ENCODE peak calls at places on chromosomes 4 and X, in five cellular contexts. Q is neural progenitor cell, N is left lung, X is A549, P is heart right ventricle. T is an unnamed sample.

GRCh38 chr4:146453192-146453591 is 68.5 kb downstream of the SLC10A7 start:
- DNase-seq in Q (no peak), N (no peak), X (no peak), P (no peak), T (no peak)

GRCh38 chr4:36138221-36138620 is 106.1 kb downstream of the ARAP2 start:
- DNase-seq in Q (no peak), N (no peak), X (no peak), P (no peak), T (no peak)

GRCh38 chr4:8136972-8137710 is 21.5 kb downstream of the ABLIM2 start:
- DNase-seq in Q (no peak), N (peak), X (no peak), P (no peak), T (peak)

GRCh38 chr4:24867766-24868296 is 45.0 kb downstream of the CCDC149 start:
- DNase-seq in Q (no peak), N (no peak), X (no peak), P (no peak), T (no peak)

GRCh38 chr4:169103966-169104412 is 93.9 kb upstream of the CBR4 start:
- DNase-seq in Q (peak), N (no peak), X (no peak), P (no peak), T (no peak)

GRCh38 chrX:72569786-72570185 is 2.9 kb downstream of the HDAC8 start:
- DNase-seq in Q (no peak), N (no peak), X (peak), P (no peak), T (no peak)

GRCh38 chr4:109359040-109359646 is 56.7 kb upstream of the COL25A1 start:
- DNase-seq in Q (no peak), N (no peak), X (no peak), P (no peak), T (no peak)

GRCh38 chrX:135489542-135489941 is 30.9 kb upstream of the INTS6L start:
- DNase-seq in Q (no peak), N (no peak), X (no peak), P (no peak), T (no peak)

GRCh38 chr4:158411180-158411721 is 110.4 kb upstream of the RXFP1 start:
- DNase-seq in Q (no peak), N (no peak), X (no peak), P (no peak), T (no peak)

GRCh38 chrX:14497184-14497666 is 32.1 kb upstream of the GLRA2 start:
- DNase-seq in Q (no peak), N (no peak), X (no peak), P (no peak), T (no peak)

DNA sequence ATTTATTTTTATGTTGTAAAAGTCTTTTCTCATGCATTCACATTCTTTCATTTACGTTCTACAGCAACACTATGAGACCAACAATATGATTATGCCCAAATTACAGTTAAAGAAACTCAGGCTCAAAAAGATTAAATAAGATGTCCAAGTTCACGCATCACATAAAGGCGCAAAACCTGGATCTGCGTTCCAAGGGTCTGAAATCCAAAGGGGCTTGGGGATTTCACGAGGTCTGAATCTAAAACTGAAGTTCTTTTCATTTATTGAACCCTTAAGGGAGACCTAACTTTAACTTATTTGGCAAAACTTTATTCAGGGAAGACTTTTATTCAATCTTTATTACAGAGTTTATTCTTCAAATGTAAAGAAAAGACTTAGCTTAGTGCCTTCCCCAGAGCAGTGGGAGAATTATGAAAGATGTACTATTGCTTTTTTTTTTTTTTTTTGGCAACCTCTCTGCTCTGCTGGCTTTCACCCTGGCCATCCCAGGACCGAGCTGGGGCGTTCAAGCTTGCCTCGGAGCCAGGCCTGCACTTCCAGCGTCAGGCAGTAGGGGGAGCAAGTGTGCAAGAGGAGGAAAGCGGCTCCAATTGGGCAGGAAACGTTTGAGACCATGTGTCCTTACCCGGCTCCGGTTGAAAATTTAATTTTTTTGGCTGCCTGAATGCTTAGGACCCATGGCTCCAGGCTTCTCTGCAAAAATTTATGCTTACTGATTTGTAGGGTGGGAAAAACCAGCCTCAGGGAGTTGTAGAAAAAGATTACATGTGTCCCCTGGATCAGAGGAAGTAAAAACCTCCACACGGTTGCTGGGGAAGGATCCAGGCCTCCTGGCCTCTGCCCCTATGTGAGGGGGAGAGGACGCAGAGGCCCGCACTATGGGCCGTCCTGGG is 344.3 kb upstream of the KLF3 start:
- DNase-seq in Q (peak), N (peak), X (peak), P (peak), T (peak)
- H3K4me3 ChIP-seq in Q (no peak), N (no peak), X (no peak), P (peak), T (peak)

GRCh38 chrX:3403748-3404147 is 57.3 kb upstream of the MXRA5 start:
- DNase-seq in Q (no peak), N (no peak), X (no peak), P (no peak), T (no peak)

DNA sequence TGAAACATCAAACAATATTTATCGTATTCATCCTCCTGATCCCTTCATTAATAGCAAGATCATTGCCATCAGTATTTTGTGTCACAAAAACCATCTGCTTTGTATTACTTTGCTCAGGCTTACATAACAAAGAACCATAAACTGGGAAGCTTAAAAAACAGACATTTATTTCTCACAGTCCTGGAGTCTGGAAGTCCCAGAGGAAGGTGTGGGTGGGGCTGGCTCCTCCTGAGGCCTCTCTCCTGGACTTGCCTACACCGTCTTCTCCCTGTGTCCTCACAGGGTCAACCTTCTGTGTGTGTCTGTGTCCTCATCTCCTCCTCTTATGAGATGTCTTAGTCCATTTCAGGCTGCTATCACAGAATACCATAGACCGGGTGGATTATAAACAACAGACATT is 61.3 kb upstream of the MXRA5 start:
- DNase-seq in Q (no peak), N (no peak), X (no peak), P (peak), T (no peak)
- TF ChIP-seq CTCF in Q (no peak), N (no peak), X (no peak), P (no peak), T (no peak)

DNA sequence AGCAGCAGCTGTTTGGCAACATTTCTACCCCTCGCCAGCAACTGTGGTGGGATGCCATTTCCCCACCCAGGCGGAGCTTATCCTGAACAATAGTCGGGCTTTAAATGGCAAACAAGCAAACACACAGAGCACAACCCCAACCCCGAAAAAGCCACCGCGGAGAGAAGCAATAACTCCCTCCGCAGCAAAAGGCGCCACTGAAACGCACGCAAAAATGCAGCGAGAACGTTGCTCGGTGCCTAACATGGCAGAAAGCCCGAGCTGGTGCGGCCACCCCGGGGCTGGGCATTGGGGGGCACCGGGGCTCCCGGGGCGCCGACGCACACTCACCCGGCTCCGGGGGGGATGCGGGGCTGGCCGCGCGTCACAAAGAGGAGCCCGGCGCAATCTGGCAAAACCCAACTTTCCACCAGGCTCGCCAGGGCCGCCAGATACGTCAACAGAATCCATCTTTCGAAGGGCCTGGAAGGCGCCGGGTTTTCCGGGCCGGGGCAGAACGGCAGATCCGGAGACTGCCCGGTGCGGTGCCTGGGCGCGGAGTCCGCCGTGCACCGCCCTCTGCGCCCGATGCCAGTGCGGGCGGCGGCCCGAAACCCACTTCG is 818 bp downstream of the RAI2 start:
- DNase-seq in Q (peak), N (peak), X (no peak), P (no peak), T (peak)
- H3K4me3 ChIP-seq in Q (peak), N (peak), X (peak), P (peak), T (peak)

DNA sequence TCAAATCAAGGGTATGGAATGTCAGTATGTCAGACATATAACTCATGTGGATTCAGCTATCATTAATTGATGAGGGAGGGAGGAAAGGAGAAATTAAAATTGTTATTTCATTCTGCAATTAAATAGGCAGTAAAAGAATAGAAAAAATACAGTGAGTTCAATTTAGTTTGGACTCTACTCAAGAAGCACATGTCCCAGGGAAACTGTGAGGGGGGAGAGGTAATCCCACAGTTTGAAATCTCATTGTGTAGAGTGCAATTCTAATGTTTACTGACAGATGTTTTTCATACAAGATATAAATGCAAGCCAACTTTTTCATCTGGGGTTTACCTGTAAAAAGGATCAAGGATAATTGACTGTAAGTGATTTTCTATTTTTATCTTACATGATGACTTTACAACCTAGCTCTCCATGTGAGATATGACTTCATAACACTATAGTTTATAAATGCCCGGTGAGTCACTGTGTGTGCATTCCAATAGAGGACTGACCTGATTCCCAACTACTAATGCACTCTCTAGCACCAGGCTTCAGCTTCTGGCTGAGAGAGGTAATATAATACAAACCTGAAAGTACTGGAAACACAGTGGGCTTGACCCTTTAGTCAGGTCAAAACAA is 35.2 kb upstream of the SCD5 start:
- DNase-seq in Q (no peak), N (no peak), X (peak), P (peak), T (no peak)
- TF ChIP-seq CTCF in Q (no peak), N (no peak), X (no peak), P (no peak), T (peak)

GRCh38 chrX:40175416-40176255 is 77.9 kb upstream of the BCOR start:
- DNase-seq in Q (peak), N (peak), X (peak), P (peak), T (peak)
- H3K4me3 ChIP-seq in Q (peak), N (peak), X (peak), P (peak), T (peak)

T was measured in psoas muscle.